ENCODE peak calls at places on chromosomes 3 and 15, in four cellular contexts. U is iPS-NIHi11; Y is Kasumi-1; R is stimulated activated CD4-positive, alpha-beta T cell treated with anti-CD3 and anti-CD28 coated beads, Interleukin-4, amount 100 ng/mL, for 4 hours. O is an unnamed sample.

GRCh38 chr15:60585743-60586708 is 107.1 kb upstream of the ICE2 start:
- DNase-seq in R (peak), Y (peak), U (peak), O (peak)

GRCh38 chr3:70726096-70726745 is 413.8 kb upstream of the MDFIC2 start:
- DNase-seq in R (no peak), Y (no peak), U (no peak), O (no peak)

GRCh38 chr3:73820431-73820830 is 195.7 kb upstream of the PDZRN3 start:
- DNase-seq in Y (no peak), R (no peak), U (no peak), O (no peak)

GRCh38 chr15:76376816-76377215 is 40.2 kb downstream of the ISL2 start:
- DNase-seq in R (no peak), U (no peak), Y (no peak), O (no peak)

GRCh38 chr3:98702166-98702565 is 61.0 kb upstream of the ST3GAL6 start:
- DNase-seq in Y (no peak), R (no peak), U (no peak), O (no peak)

GRCh38 chr15:39833515-39833981 is 50.9 kb upstream of the FSIP1 start:
- DNase-seq in R (no peak), Y (no peak), U (no peak), O (no peak)

GRCh38 chr3:155556531-155556930 is 188.3 kb downstream of the PLCH1 start:
- DNase-seq in R (no peak), Y (no peak), U (no peak), O (peak)

GRCh38 chr3:48990636-48991421 is 788 bp downstream of the P4HTM start:
- DNase-seq in Y (no peak), R (no peak), U (peak), O (no peak)

GRCh38 chr15:82128401-82129143 is 82.8 kb upstream of the MEX3B start:
- DNase-seq in Y (peak), U (no peak), R (no peak), O (no peak)

GRCh38 chr3:184005981-184006507 is 11.6 kb downstream of the ABCC5 start:
- DNase-seq in Y (peak), R (no peak), U (peak), O (peak)

GRCh38 chr3:187841552-187841951 is 96.3 kb upstream of the BCL6 start:
- DNase-seq in U (no peak), R (no peak), Y (no peak), O (no peak)

O was measured in D341Med.